ENCODE peak calls at places on chromosomes 16 and 17, in five cellular contexts. One of them, this sample, is unnamed.

GRCh38 chr17:30345089-30345433 is 11.2 kb upstream of the TMIGD1 start:
- DNase-seq in T-helper 9 cell: no peak
- DNase-seq in heart right ventricle: no peak
- DNase-seq in NCI-H748 treated with DMSO at 0.1 percent for 48 hours: no peak
- DNase-seq in lower lobe of right lung: no peak
- DNase-seq in this sample: no peak

GRCh38 chr16:81752225-81752875 is 26.7 kb upstream of the PLCG2 start:
- DNase-seq in NCI-H748 treated with DMSO at 0.1 percent for 48 hours: no peak
- DNase-seq in T-helper 9 cell: no peak
- DNase-seq in lower lobe of right lung: peak
- DNase-seq in heart right ventricle: peak
- DNase-seq in this sample: no peak

GRCh38 chr17:82301916-82302497 is 15.4 kb downstream of the CD7 start:
- DNase-seq in heart right ventricle: no peak
- DNase-seq in lower lobe of right lung: no peak
- DNase-seq in T-helper 9 cell: peak
- DNase-seq in NCI-H748 treated with DMSO at 0.1 percent for 48 hours: no peak
- DNase-seq in this sample: no peak

GRCh38 chr17:17929655-17930380 is 42.4 kb downstream of the TOM1L2 start:
- DNase-seq in T-helper 9 cell: no peak
- DNase-seq in heart right ventricle: no peak
- DNase-seq in lower lobe of right lung: no peak
- DNase-seq in NCI-H748 treated with DMSO at 0.1 percent for 48 hours: no peak
- DNase-seq in this sample: no peak

GRCh38 chr17:48505788-48506187 is 25.0 kb downstream of the HOXB1 start:
- DNase-seq in lower lobe of right lung: no peak
- DNase-seq in NCI-H748 treated with DMSO at 0.1 percent for 48 hours: peak
- DNase-seq in heart right ventricle: no peak
- DNase-seq in T-helper 9 cell: peak
- DNase-seq in this sample: peak

GRCh38 chr17:79330229-79330628 is 255.6 kb downstream of the ENGASE start:
- DNase-seq in NCI-H748 treated with DMSO at 0.1 percent for 48 hours: no peak
- DNase-seq in T-helper 9 cell: no peak
- DNase-seq in heart right ventricle: no peak
- DNase-seq in lower lobe of right lung: no peak
- DNase-seq in this sample: no peak

GRCh38 chr17:10156579-10157488 is 41.6 kb downstream of the GAS7 start:
- DNase-seq in lower lobe of right lung: peak
- DNase-seq in T-helper 9 cell: no peak
- DNase-seq in NCI-H748 treated with DMSO at 0.1 percent for 48 hours: no peak
- DNase-seq in heart right ventricle: peak
- DNase-seq in this sample: peak

GRCh38 chr16:7550096-7550495 is 217.5 kb downstream of the RBFOX1 start:
- DNase-seq in T-helper 9 cell: no peak
- DNase-seq in NCI-H748 treated with DMSO at 0.1 percent for 48 hours: no peak
- DNase-seq in lower lobe of right lung: no peak
- DNase-seq in heart right ventricle: no peak
- DNase-seq in this sample: no peak

GRCh38 chr17:68356949-68357455 is 65.7 kb downstream of the ARSG start:
- DNase-seq in NCI-H748 treated with DMSO at 0.1 percent for 48 hours: no peak
- DNase-seq in heart right ventricle: no peak
- DNase-seq in lower lobe of right lung: no peak
- DNase-seq in T-helper 9 cell: no peak
- DNase-seq in this sample: no peak

GRCh38 chr17:33328129-33328528 is 35.0 kb upstream of the ASIC2 start:
- DNase-seq in heart right ventricle: no peak
- DNase-seq in NCI-H748 treated with DMSO at 0.1 percent for 48 hours: no peak
- DNase-seq in lower lobe of right lung: no peak
- DNase-seq in T-helper 9 cell: no peak
- DNase-seq in this sample: no peak

GRCh38 chr17:31581491-31581890 is 190.0 kb downstream of the RAB11FIP4 start:
- DNase-seq in lower lobe of right lung: no peak
- DNase-seq in heart right ventricle: peak
- DNase-seq in T-helper 9 cell: no peak
- DNase-seq in NCI-H748 treated with DMSO at 0.1 percent for 48 hours: no peak
- DNase-seq in this sample: no peak

GRCh38 chr17:1294157-1294717 is 14.8 kb downstream of the TRARG1 start:
- DNase-seq in lower lobe of right lung: no peak
- DNase-seq in T-helper 9 cell: peak
- DNase-seq in heart right ventricle: no peak
- DNase-seq in NCI-H748 treated with DMSO at 0.1 percent for 48 hours: no peak
- DNase-seq in this sample: peak

GRCh38 chr17:17841620-17842025 is 4.8 kb upstream of the SREBF1 start:
- DNase-seq in heart right ventricle: peak
- DNase-seq in lower lobe of right lung: peak
- DNase-seq in T-helper 9 cell: no peak
- DNase-seq in NCI-H748 treated with DMSO at 0.1 percent for 48 hours: no peak
- DNase-seq in this sample: no peak

GRCh38 chr16:50839356-50839755 is 97.5 kb downstream of the CYLD start:
- DNase-seq in T-helper 9 cell: no peak
- DNase-seq in NCI-H748 treated with DMSO at 0.1 percent for 48 hours: no peak
- DNase-seq in lower lobe of right lung: no peak
- DNase-seq in heart right ventricle: no peak
- DNase-seq in this sample: no peak

GRCh38 chr16:67364610-67365256 is 28.6 kb downstream of the TPPP3 start:
- DNase-seq in lower lobe of right lung: no peak
- DNase-seq in heart right ventricle: no peak
- DNase-seq in T-helper 9 cell: no peak
- DNase-seq in NCI-H748 treated with DMSO at 0.1 percent for 48 hours: no peak
- DNase-seq in this sample: no peak

GRCh38 chr16:89827383-89828198 is 684 bp upstream of the SPIRE2 start:
- DNase-seq in heart right ventricle: peak
- DNase-seq in T-helper 9 cell: no peak
- DNase-seq in lower lobe of right lung: peak
- DNase-seq in NCI-H748 treated with DMSO at 0.1 percent for 48 hours: no peak
- DNase-seq in this sample: no peak

GRCh38 chr16:72092832-72093447 is 480 bp downstream of the TXNL4B start:
- DNase-seq in heart right ventricle: no peak
- DNase-seq in lower lobe of right lung: no peak
- DNase-seq in T-helper 9 cell: no peak
- DNase-seq in NCI-H748 treated with DMSO at 0.1 percent for 48 hours: no peak
- DNase-seq in this sample: no peak

GRCh38 chr16:3938843-3939624 is 58.5 kb upstream of the CREBBP start:
- DNase-seq in lower lobe of right lung: peak
- DNase-seq in heart right ventricle: peak
- DNase-seq in NCI-H748 treated with DMSO at 0.1 percent for 48 hours: no peak
- DNase-seq in T-helper 9 cell: peak
- DNase-seq in this sample: peak

GRCh38 chr16:81786321-81786720 is 7.2 kb downstream of the PLCG2 start:
- DNase-seq in NCI-H748 treated with DMSO at 0.1 percent for 48 hours: no peak
- DNase-seq in lower lobe of right lung: no peak
- DNase-seq in T-helper 9 cell: no peak
- DNase-seq in heart right ventricle: no peak
- DNase-seq in this sample: no peak

GRCh38 chr17:57908278-57908677 is 46.9 kb downstream of the CUEDC1 start:
- DNase-seq in T-helper 9 cell: no peak
- DNase-seq in heart right ventricle: no peak
- DNase-seq in NCI-H748 treated with DMSO at 0.1 percent for 48 hours: no peak
- DNase-seq in lower lobe of right lung: no peak
- DNase-seq in this sample: no peak

GRCh38 chr17:43193251-43193650 is 18.4 kb upstream of the TMEM106A start:
- DNase-seq in NCI-H748 treated with DMSO at 0.1 percent for 48 hours: no peak
- DNase-seq in heart right ventricle: no peak
- DNase-seq in T-helper 9 cell: no peak
- DNase-seq in lower lobe of right lung: no peak
- DNase-seq in this sample: no peak

GRCh38 chr16:4384497-4384896 is 12.8 kb downstream of the VASN start:
- DNase-seq in lower lobe of right lung: no peak
- DNase-seq in NCI-H748 treated with DMSO at 0.1 percent for 48 hours: no peak
- DNase-seq in heart right ventricle: no peak
- DNase-seq in T-helper 9 cell: no peak
- DNase-seq in this sample: no peak

GRCh38 chr16:4083347-4083870 is 32.8 kb downstream of the ADCY9 start:
- DNase-seq in heart right ventricle: no peak
- DNase-seq in lower lobe of right lung: no peak
- DNase-seq in NCI-H748 treated with DMSO at 0.1 percent for 48 hours: no peak
- DNase-seq in T-helper 9 cell: no peak
- DNase-seq in this sample: no peak

GRCh38 chr17:46013502-46014165 is 14.6 kb downstream of the STH start:
- DNase-seq in T-helper 9 cell: no peak
- DNase-seq in heart right ventricle: no peak
- DNase-seq in NCI-H748 treated with DMSO at 0.1 percent for 48 hours: no peak
- DNase-seq in lower lobe of right lung: no peak
- DNase-seq in this sample: no peak

GRCh38 chr17:46978489-46979022 is 497 bp downstream of the RPRML start:
- DNase-seq in lower lobe of right lung: no peak
- DNase-seq in NCI-H748 treated with DMSO at 0.1 percent for 48 hours: peak
- DNase-seq in heart right ventricle: no peak
- DNase-seq in T-helper 9 cell: no peak
- DNase-seq in this sample: no peak

This sample was measured in effector memory CD8-positive, alpha-beta T cell.